ENCODE peak calls at places on chromosomes 16 and 17, in four cellular contexts. Q is stimulated activated CD4-positive, alpha-beta T cell treated with anti-CD3 and anti-CD28 coated beads, Interleukin-12 subunit alpha, Interleukin-12 subunit beta, amount 100 ng/mL, for 4 hours; T is sciatic nerve; P is IMR-90. N is an unnamed sample.

GRCh38 chr16:48165961-48166578 is 10.3 kb upstream of the ABCC12 start:
- DNase-seq in T (peak; percentile 6), Q (no peak), P (peak; percentile 17), N (no peak)

GRCh38 chr16:74446866-74447265 is 25.6 kb upstream of the CLEC18B start:
- DNase-seq in Q (no peak), P (no peak), T (no peak), N (no peak)

GRCh38 chr17:77208217-77208808 is 67.5 kb downstream of the SEC14L1 start:
- DNase-seq in T (peak; percentile 63), P (peak; percentile 59), Q (no peak), N (no peak)

GRCh38 chr16:89096768-89097527 is 3.3 kb downstream of the ACSF3 start:
- DNase-seq in T (no peak), Q (peak; percentile 43), P (peak; percentile 12), N (no peak)

GRCh38 chr16:10827691-10828341 is 9.2 kb upstream of the TVP23A start:
- DNase-seq in P (peak; percentile 86), T (peak; percentile 83), Q (no peak), N (peak; percentile 91)

GRCh38 chr17:72761431-72761830 is 331.1 kb downstream of the SLC39A11 start:
- DNase-seq in T (no peak), P (no peak), Q (no peak), N (no peak)

GRCh38 chr17:59362811-59363205 is 31.4 kb downstream of the YPEL2 start:
- DNase-seq in T (no peak), P (no peak), Q (no peak), N (no peak)

GRCh38 chr17:1767358-1767757 is 5.5 kb downstream of the SERPINF1 start:
- DNase-seq in T (no peak), Q (no peak), P (no peak), N (no peak)

GRCh38 chr17:74671031-74671771 is 41.5 kb downstream of the CD300LF start:
- DNase-seq in P (peak; percentile 58), Q (peak; percentile 69), T (peak; percentile 87), N (no peak)